ENCODE peak calls at places on chromosome 21, in seven cellular contexts. K, V, U, N, P, B and A are unnamed samples.

GRCh38 chr21:39712976-39713375 is 32.0 kb upstream of the IGSF5 start:
- DNase-seq in K (no peak), V (no peak), U (no peak), N (no peak), P (no peak), B (peak; percentile 25), A (no peak)

GRCh38 chr21:29477941-29478340 is 179.2 kb downstream of the BACH1 start:
- DNase-seq in K (no peak), V (no peak), U (no peak), N (no peak), P (peak; percentile 71), B (no peak), A (no peak)

GRCh38 chr21:24649691-24650090 is 957.6 kb downstream of the MRPL39 start:
- DNase-seq in K (no peak), V (no peak), U (no peak), N (no peak), P (no peak), B (no peak), A (no peak)

GRCh38 chr21:32524010-32524719 is 61.2 kb downstream of the TCP10L start:
- DNase-seq in K (peak; percentile 63), V (peak; percentile 48), U (no peak), N (no peak), P (peak; percentile 83), B (no peak), A (no peak)

GRCh38 chr21:28016571-28016970 is 976.1 kb downstream of the LTN1 start:
- DNase-seq in K (no peak), V (no peak), U (no peak), N (no peak), P (peak; percentile 4), B (no peak), A (no peak)

GRCh38 chr21:17783816-17784598 is 35.1 kb downstream of the C21orf91 start:
- DNase-seq in K (no peak), V (no peak), U (no peak), N (no peak), P (no peak), B (no peak), A (no peak)

GRCh38 chr21:25331286-25331685 is 276.0 kb downstream of the MRPL39 start:
- DNase-seq in K (no peak), V (no peak), U (no peak), N (no peak), P (no peak), B (no peak), A (no peak)

GRCh38 chr21:18398843-18399242 is 4.7 kb downstream of the TMPRSS15 start:
- DNase-seq in K (no peak), V (no peak), U (no peak), N (no peak), P (no peak), B (no peak), A (no peak)

GRCh38 chr21:25960423-25960822 is 210.1 kb downstream of the APP start:
- DNase-seq in K (no peak), V (no peak), U (no peak), N (no peak), P (no peak), B (no peak), A (no peak)

GRCh38 chr21:17053321-17053720 is 459.5 kb upstream of the CXADR start:
- DNase-seq in K (no peak), V (no peak), U (no peak), N (no peak), P (no peak), B (no peak), A (no peak)

GRCh38 chr21:29056538-29057050 is 16.9 kb downstream of the CCT8 start:
- DNase-seq in K (no peak), V (no peak), U (no peak), N (no peak), P (no peak), B (no peak), A (no peak)

GRCh38 chr21:46017148-46017547 is 35.6 kb downstream of the COL6A1 start:
- DNase-seq in K (no peak), V (no peak), U (no peak), N (no peak), P (no peak), B (no peak), A (no peak)

GRCh38 chr21:39575778-39576177 is 37.0 kb upstream of the B3GALT5 start:
- DNase-seq in K (no peak), V (no peak), U (no peak), N (no peak), P (no peak), B (no peak), A (no peak)

GRCh38 chr21:39664586-39664985 is 51.8 kb downstream of the B3GALT5 start:
- DNase-seq in K (no peak), V (no peak), U (no peak), N (no peak), P (no peak), B (no peak), A (no peak)

DNA sequence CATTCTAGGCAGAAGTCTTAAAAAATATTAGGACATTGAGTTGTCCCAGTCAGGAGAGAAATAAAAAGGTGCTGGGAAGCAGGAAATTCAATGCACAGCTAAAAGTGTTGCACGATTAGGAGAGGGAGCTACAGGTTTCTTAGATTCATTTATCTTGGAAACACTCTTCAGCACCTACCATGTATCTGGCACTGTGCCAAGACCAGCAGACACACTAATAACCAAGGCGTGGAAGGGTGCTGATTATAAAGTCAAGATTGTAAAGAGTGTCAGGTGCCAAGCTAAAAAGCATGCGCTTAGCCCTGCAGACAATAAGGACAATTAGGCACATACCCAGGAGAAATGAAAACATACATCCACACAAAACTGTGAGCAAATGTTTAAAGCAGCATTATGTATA is 129.9 kb downstream of the DSCAM start:
- DNase-seq in K (no peak), V (no peak), U (no peak), N (no peak), P (no peak), B (no peak), A (no peak)
- H3K9me3 ChIP-seq in K (no peaks in the 10 kb centered on the region), V (no peaks in the 10 kb centered on the region), U (peaks cover 20% of the 10 kb centered on the region), N (no peaks in the 10 kb centered on the region), P (peaks cover 15% of the 10 kb centered on the region), B (no peaks in the 10 kb centered on the region), A (no peaks in the 10 kb centered on the region)

GRCh38 chr21:41632748-41633475 is 125.0 kb upstream of the TMPRSS2 start:
- DNase-seq in K (no peak), V (no peak), U (no peak), N (no peak), P (no peak), B (peak; percentile 57), A (no peak)
- H3K27ac ChIP-seq in K (no peak overlapping the region), V (no peak overlapping the region), U (no peak overlapping the region), N (no peak overlapping the region), P (no peak overlapping the region), B (no peak overlapping the region), A (peak overlapping the region; percentile 23)

GRCh38 chr21:34836103-34836932 is 167.5 kb downstream of the CLIC6 start:
- DNase-seq in K (peak; percentile 74), V (peak; percentile 88), U (peak; percentile 97), N (peak; percentile 85), P (peak; percentile 100), B (peak; percentile 48), A (peak; percentile 92)
- TF ChIP-seq POLR2A in K (no peak), V (peak; percentile 61), U (no peak), N (peak; percentile 89), P (no peak), B (no peak), A (no peak)

DNA sequence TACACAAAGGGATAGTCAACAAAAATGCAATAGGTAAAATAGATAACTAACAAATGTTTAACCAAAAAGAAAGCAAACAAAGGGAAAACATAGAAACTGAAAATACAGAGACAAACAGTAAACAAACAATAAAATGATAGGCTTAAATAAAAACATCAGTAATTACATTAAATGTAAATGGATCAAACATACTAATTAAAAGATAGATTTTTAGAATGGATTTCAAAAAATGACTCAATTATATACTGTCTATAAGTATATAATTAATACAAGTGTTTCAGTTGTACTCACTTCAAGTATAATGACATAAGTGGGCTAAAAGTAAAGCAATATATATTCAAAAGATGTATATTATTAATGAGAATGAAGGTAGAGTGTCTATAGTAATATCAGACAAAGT is 101.1 kb downstream of the MRPS6 start:
- DNase-seq in K (no peak), V (no peak), U (no peak), N (no peak), P (no peak), B (no peak), A (no peak)
- H3K9me3 ChIP-seq in K (no peaks in the 10 kb centered on the region), V (no peaks in the 10 kb centered on the region), U (peaks cover 16% of the 10 kb centered on the region), N (no peaks in the 10 kb centered on the region), P (peaks cover 8% of the 10 kb centered on the region), B (peaks cover 3% of the 10 kb centered on the region), A (peaks cover 7% of the 10 kb centered on the region)

GRCh38 chr21:15135867-15136629 is 71.2 kb upstream of the NRIP1 start:
- DNase-seq in K (no peak), V (no peak), U (no peak), N (no peak), P (no peak), B (no peak), A (no peak)

GRCh38 chr21:15140321-15141019 is 75.7 kb upstream of the NRIP1 start:
- DNase-seq in K (no peak), V (peak; percentile 35), U (no peak), N (peak; percentile 90), P (no peak), B (peak; percentile 94), A (peak; percentile 33)

GRCh38 chr21:15141236-15141970 is 76.6 kb upstream of the NRIP1 start:
- DNase-seq in K (no peak), V (no peak), U (no peak), N (peak; percentile 85), P (no peak), B (peak; percentile 93), A (peak; percentile 62)

GRCh38 chr21:15138475-15138874 is 73.7 kb upstream of the NRIP1 start:
- DNase-seq in K (no peak), V (no peak), U (no peak), N (no peak), P (no peak), B (peak; percentile 83), A (no peak)

DNA sequence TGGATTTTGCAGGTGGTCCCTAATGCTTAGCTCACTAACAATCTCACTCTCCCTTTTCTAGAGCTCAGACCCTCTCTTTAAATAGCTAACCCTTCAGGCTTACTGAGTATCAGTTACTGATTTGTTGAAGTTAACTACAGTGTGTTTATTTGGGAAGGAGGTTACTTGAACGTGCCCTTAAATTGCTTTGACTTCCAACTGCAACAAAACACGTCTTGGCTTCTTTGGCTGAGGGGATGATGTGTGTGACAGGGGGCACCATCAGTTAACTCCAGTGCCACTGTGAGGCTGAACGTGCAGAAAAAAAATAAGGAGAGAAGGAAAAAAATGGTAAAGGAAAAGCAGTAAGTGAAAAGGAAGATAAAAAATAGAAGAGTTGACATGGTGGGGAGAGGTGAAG is 75.1 kb upstream of the NRIP1 start:
- DNase-seq in K (no peak), V (no peak), U (no peak), N (no peak), P (no peak), B (no peak), A (no peak)
- H3K27ac ChIP-seq in K (no peak overlapping the region), V (no peak overlapping the region), U (no peak overlapping the region), N (peak overlapping the region; percentile 32), P (no peak overlapping the region), B (peak overlapping the region; percentile 82), A (no peak overlapping the region)